ENCODE peak calls at places on chromosomes 2 and 18, in four cellular contexts. D is Panc1, X is HepG2, H is HCT116. E is an unnamed sample.

GRCh38 chr2:46984034-46984433 is 68.4 kb upstream of the MCFD2 start:
- DNase-seq in D (no peak), X (no peak), H (no peak), E (no peak)

GRCh38 chr2:27308359-27308875 is at the start of gene UCN:
- DNase-seq in D (no peak), X (no peak), H (no peak), E (no peak)

GRCh38 chr2:221641181-221641871 is 69.2 kb upstream of the EPHA4 start:
- DNase-seq in D (no peak), X (no peak), H (no peak), E (no peak)

GRCh38 chr2:45610281-45611019 is 617 bp downstream of the SRBD1 start:
- DNase-seq in D (peak; percentile 70), X (peak; percentile 80), H (peak; percentile 48), E (peak; percentile 56)

GRCh38 chr2:216865658-216866057 is 5.8 kb upstream of the TNP1 start:
- DNase-seq in D (no peak), X (no peak), H (no peak), E (no peak)

GRCh38 chr2:19617251-19617650 is 258.8 kb upstream of the OSR1 start:
- DNase-seq in D (no peak), X (no peak), H (no peak), E (no peak)

GRCh38 chr2:203451011-203451410 is 84.1 kb downstream of the RAPH1 start:
- DNase-seq in D (no peak), X (no peak), H (no peak), E (no peak)

GRCh38 chr18:12092398-12093229 is 1.0 kb upstream of the ANKRD62 start:
- DNase-seq in D (no peak), X (peak; percentile 60), H (peak; percentile 13), E (peak; percentile 25)

GRCh38 chr2:136131484-136131960 is 13.6 kb upstream of the CXCR4 start:
- DNase-seq in D (no peak), X (no peak), H (no peak), E (no peak)

GRCh38 chr2:88868861-88869260 is 177.4 kb downstream of the RPIA start:
- DNase-seq in D (no peak), X (no peak), H (no peak), E (no peak)
- TF ChIP-seq TCF7L2 in D (no peak), X (no peak), H (no peak), E (no peak)

GRCh38 chr2:112520234-112520783 is 22.0 kb upstream of the POLR1B start:
- DNase-seq in D (no peak), X (no peak), H (no peak), E (peak; percentile 40)

GRCh38 chr2:112519506-112519905 is 22.8 kb upstream of the POLR1B start:
- DNase-seq in D (no peak), X (no peak), H (no peak), E (no peak)

DNA sequence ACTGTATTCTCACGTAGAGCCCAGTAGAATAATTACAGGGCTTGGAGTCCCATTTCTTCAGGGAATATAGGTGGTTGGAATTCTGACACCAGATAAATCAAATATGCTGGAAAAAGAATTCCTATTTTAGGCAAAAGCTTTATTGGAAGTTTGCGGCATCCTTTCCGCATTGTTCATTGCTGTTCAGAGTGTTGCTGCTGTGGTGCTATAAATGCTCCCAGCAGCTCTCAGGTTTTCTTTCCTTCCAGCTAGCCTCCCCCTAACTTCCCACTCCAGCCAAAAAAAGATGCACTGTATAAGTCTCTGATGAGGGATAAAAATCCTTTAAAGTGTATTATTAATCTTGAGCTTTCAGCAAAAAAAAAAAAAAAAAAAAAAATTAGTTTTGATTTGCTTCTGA is 25.5 kb upstream of the POLR1B start:
- DNase-seq in D (no peak), X (no peak), H (no peak), E (no peak)
- TF ChIP-seq TCF7L2 in D (no peak), X (no peak), H (no peak), E (no peak)

GRCh38 chr2:119218478-119219064 is 5.1 kb upstream of the STEAP3 start:
- DNase-seq in D (no peak), X (peak; percentile 69), H (peak; percentile 40), E (peak; percentile 58)
- TF ChIP-seq TCF7L2 in D (no peak), X (no peak), H (no peak), E (no peak)

GRCh38 chr2:62197609-62198236 is 1.8 kb downstream of the B3GNT2 start:
- DNase-seq in D (no peak), X (no peak), H (no peak), E (peak; percentile 44)

GRCh38 chr2:62194558-62195420 is 1.1 kb upstream of the B3GNT2 start:
- DNase-seq in D (no peak), X (peak; percentile 37), H (no peak), E (no peak)

GRCh38 chr2:62195421-62196277 is at the start of gene B3GNT2:
- DNase-seq in D (no peak), X (peak; percentile 56), H (peak; percentile 19), E (peak; percentile 95)

GRCh38 chr2:62197017-62197586 is 1.2 kb downstream of the B3GNT2 start:
- DNase-seq in D (no peak), X (peak; percentile 43), H (no peak), E (peak; percentile 52)

DNA sequence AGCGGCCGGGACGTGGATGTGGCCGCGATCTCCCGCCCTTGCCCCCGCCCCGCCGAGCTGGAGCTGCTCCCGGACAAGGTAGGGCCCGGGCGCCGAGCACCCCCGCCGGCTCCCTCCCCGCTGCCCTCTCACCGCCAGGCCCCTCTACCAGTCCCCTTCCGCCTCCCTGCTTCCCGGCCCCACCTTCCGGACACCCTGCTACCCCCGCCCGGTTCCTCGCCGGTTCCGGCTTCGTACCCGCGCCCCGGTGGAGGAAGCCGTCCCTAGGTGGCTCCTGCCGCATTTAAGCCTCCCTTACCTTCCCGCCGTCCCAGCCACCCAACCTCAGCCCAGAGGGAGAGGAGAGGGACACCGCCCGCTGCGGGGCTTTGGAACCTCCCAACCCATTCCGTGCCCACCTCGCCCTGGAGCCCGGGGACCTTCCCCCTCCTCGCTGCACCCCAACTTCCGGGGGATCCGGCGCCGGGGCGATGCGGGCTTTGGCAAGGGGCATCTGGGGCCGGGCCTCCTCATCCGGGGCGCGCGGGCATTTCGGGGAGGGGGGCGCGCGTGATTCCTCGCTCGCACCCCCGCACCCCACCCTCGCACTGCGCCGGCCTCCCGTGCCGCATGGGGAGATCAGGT is 475 bp downstream of the B3GNT2 start:
- DNase-seq in D (no peak), X (peak; percentile 45), H (no peak), E (peak; percentile 71)
- TF ChIP-seq TCF7L2 in D (no peak), X (no peak), H (no peak), E (no peak)

DNA sequence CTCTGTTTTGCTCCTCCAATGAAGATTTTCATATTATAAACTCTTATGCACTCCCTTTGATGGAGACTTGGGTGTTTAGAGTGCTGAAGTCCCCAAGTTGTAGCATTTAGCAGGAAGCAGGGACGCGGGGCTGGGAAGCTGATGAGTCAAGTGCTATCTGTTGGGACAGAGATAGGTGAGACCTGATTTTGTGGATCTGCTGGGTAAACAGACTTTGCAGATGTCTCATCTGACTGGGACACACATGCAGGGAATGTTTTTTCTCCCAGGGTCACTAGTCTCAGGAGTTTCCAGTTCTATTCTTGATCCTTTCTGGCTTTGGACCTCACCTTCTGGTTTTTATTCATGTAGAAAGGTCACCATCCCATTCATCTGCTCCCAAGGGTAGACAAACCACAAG is 79.7 kb upstream of the ACAA2 start:
- DNase-seq in D (no peak), X (peak; percentile 29), H (no peak), E (no peak)
- TF ChIP-seq TCF7L2 in D (no peak), X (no peak), H (no peak), E (no peak)

GRCh38 chr2:218323526-218324472 is 31.5 kb upstream of the TMBIM1 start:
- DNase-seq in D (no peak), X (peak; percentile 66), H (no peak), E (no peak)
- TF ChIP-seq TCF7L2 in D (no peak), X (no peak), H (no peak), E (no peak)

GRCh38 chr2:226399006-226399405 is 400.6 kb downstream of the IRS1 start:
- DNase-seq in D (no peak), X (no peak), H (no peak), E (no peak)
- TF ChIP-seq TCF7L2 in D (no peak), X (no peak), H (no peak), E (no peak)

E was measured in K562.